ENCODE peak calls at places on chromosome 11, in seven cellular contexts. R is A549, C is tibial nerve, N is GM12878, U is stomach, F is transverse colon, H is suprapubic skin. L is an unnamed sample.

GRCh38 chr11:64644348-64645242 is 53.6 kb downstream of the SLC22A12 start:
- DNase-seq in R (peak), H (no peak), F (no peak), C (no peak), U (no peak), N (no peak), L (no peak)

GRCh38 chr11:86606849-86607481 is 65.5 kb downstream of the ME3 start:
- DNase-seq in H (no peak), N (no peak), R (no peak), U (no peak), F (no peak), C (no peak), L (no peak)

GRCh38 chr11:118639899-118640298 is 32.5 kb downstream of the PHLDB1 start:
- DNase-seq in F (no peak), H (no peak), R (no peak), N (no peak), C (no peak), U (no peak), L (no peak)

GRCh38 chr11:73225001-73225686 is 7.1 kb downstream of the P2RY2 start:
- DNase-seq in U (no peak), R (no peak), C (no peak), H (no peak), F (no peak), N (no peak), L (peak)

GRCh38 chr11:67347964-67348749 is 5.2 kb downstream of the POLD4 start:
- DNase-seq in C (no peak), R (no peak), U (no peak), H (peak), F (no peak), N (no peak), L (no peak)

GRCh38 chr11:41403462-41403861 is 56.0 kb downstream of the LRRC4C start:
- DNase-seq in R (no peak), C (no peak), H (no peak), N (no peak), F (no peak), U (no peak), L (no peak)

GRCh38 chr11:47161134-47161854 is 15.4 kb downstream of the ARFGAP2 start:
- DNase-seq in F (peak), N (no peak), R (peak), H (no peak), U (peak), C (peak), L (peak)

GRCh38 chr11:6604081-6604626 is 580 bp downstream of the ILK start:
- DNase-seq in H (no peak), R (peak), F (peak), U (peak), N (no peak), C (peak), L (peak)

GRCh38 chr11:70549796-70550195 is 151.5 kb downstream of the CTTN start:
- DNase-seq in C (no peak), N (no peak), U (no peak), H (no peak), R (no peak), F (no peak), L (no peak)

GRCh38 chr11:83319346-83319745 is 33.2 kb upstream of the CCDC90B start:
- DNase-seq in N (no peak), R (no peak), U (no peak), H (no peak), C (no peak), F (no peak), L (no peak)

GRCh38 chr11:112157274-112157766 is 6.6 kb downstream of the IL18 start:
- DNase-seq in C (peak), R (peak), F (no peak), N (no peak), H (no peak), U (no peak), L (no peak)

GRCh38 chr11:96426356-96427103 is 36.7 kb downstream of the JRKL start:
- DNase-seq in R (peak), U (no peak), C (no peak), H (no peak), N (no peak), F (no peak), L (no peak)

GRCh38 chr11:124837491-124837856 is 27.8 kb upstream of the ROBO3 start:
- DNase-seq in N (peak), R (peak), H (no peak), F (no peak), U (no peak), C (peak), L (no peak)

GRCh38 chr11:74754507-74755255 is 6.0 kb downstream of the RNF169 start:
- DNase-seq in U (no peak), N (peak), F (no peak), R (peak), C (no peak), H (no peak), L (no peak)

GRCh38 chr11:2121227-2122130 is 17.7 kb downstream of the IGF2 start:
- DNase-seq in U (no peak), R (no peak), C (no peak), N (no peak), F (no peak), H (no peak), L (no peak)

GRCh38 chr11:17765381-17766359 is 31.1 kb downstream of the KCNC1 start:
- DNase-seq in H (no peak), N (no peak), C (no peak), U (no peak), R (no peak), F (no peak), L (no peak)

GRCh38 chr11:46762248-46762647 is 43.2 kb downstream of the F2 start:
- DNase-seq in F (no peak), C (no peak), H (no peak), R (no peak), U (no peak), N (no peak), L (no peak)

GRCh38 chr11:6695377-6695776 is 12.2 kb upstream of the MRPL17 start:
- DNase-seq in H (no peak), R (no peak), F (no peak), U (no peak), C (no peak), N (no peak), L (no peak)

GRCh38 chr11:118924591-118925585 is 838 bp downstream of the BCL9L start:
- DNase-seq in C (no peak), R (no peak), H (no peak), F (peak), N (no peak), U (peak), L (peak)

GRCh38 chr11:561148-562003 is 606 bp downstream of the RASSF7 start:
- DNase-seq in R (peak), U (peak), F (peak), N (no peak), C (no peak), H (no peak), L (no peak)

GRCh38 chr11:85844439-85845051 is 10.6 kb upstream of the CCDC83 start:
- DNase-seq in R (peak), U (no peak), N (no peak), F (no peak), H (no peak), C (no peak), L (no peak)

GRCh38 chr11:36296925-36297604 is 977 bp downstream of the PRR5L start:
- DNase-seq in F (peak), U (no peak), R (no peak), N (no peak), C (peak), H (no peak), L (no peak)

GRCh38 chr11:68669301-68670090 is 14.8 kb upstream of the GAL start:
- DNase-seq in R (no peak), N (no peak), F (no peak), C (no peak), H (no peak), U (no peak), L (no peak)

GRCh38 chr11:69013009-69013951 is at the start of gene MRGPRF:
- DNase-seq in H (peak), C (peak), F (peak), R (peak), N (no peak), U (peak), L (peak)

GRCh38 chr11:60363542-60364525 is 14.5 kb upstream of the MS4A7 start:
- DNase-seq in C (peak), F (peak), U (peak), H (no peak), R (peak), N (peak), L (peak)

GRCh38 chr11:15208570-15209222 is 94.0 kb downstream of the INSC start:
- DNase-seq in C (peak), N (no peak), U (peak), H (no peak), F (peak), R (peak), L (peak)

GRCh38 chr11:130872102-130872501 is 44.2 kb downstream of the SNX19 start:
- DNase-seq in R (no peak), N (no peak), H (no peak), C (no peak), F (no peak), U (no peak), L (no peak)

GRCh38 chr11:8022876-8023275 is 35.7 kb downstream of the EIF3F start:
- DNase-seq in C (no peak), R (no peak), U (no peak), H (peak), N (no peak), F (no peak), L (no peak)

GRCh38 chr11:64859542-64860414 is 15.3 kb upstream of the CDC42BPG start:
- DNase-seq in R (no peak), N (peak), F (peak), C (no peak), U (no peak), H (peak), L (no peak)

GRCh38 chr11:78385205-78385604 is 32.4 kb downstream of the GAB2 start:
- DNase-seq in N (no peak), R (no peak), F (no peak), U (no peak), C (no peak), H (no peak), L (no peak)

GRCh38 chr11:129077191-129077590 is 114.9 kb downstream of the ARHGAP32 start:
- DNase-seq in F (no peak), C (no peak), R (no peak), H (no peak), N (no peak), U (no peak), L (no peak)

GRCh38 chr11:119780264-119780953 is 51.4 kb upstream of the NECTIN1 start:
- DNase-seq in H (no peak), N (no peak), F (no peak), R (no peak), U (no peak), C (no peak), L (no peak)

GRCh38 chr11:77407613-77408012 is 66.3 kb downstream of the PAK1 start:
- DNase-seq in H (no peak), N (no peak), F (peak), C (no peak), U (peak), R (peak), L (no peak)

GRCh38 chr11:46669606-46670243 is 30.7 kb downstream of the ARHGAP1 start:
- DNase-seq in R (peak), N (no peak), U (peak), F (no peak), H (peak), C (no peak), L (no peak)

GRCh38 chr11:116930177-116930576 is 92.8 kb upstream of the APOA1 start:
- DNase-seq in N (no peak), R (no peak), F (peak), U (no peak), C (no peak), H (no peak), L (no peak)

GRCh38 chr11:296206-296975 is 2.9 kb downstream of the IFITM5 start:
- DNase-seq in U (no peak), C (no peak), R (no peak), N (no peak), F (no peak), H (no peak), L (peak)

GRCh38 chr11:18203723-18204122 is 31.1 kb downstream of the MRGPRX4 start:
- DNase-seq in N (no peak), C (no peak), R (peak), U (no peak), F (no peak), H (no peak), L (no peak)

GRCh38 chr11:92340839-92341238 is 116.2 kb downstream of the FAT3 start:
- DNase-seq in C (no peak), F (peak), R (no peak), H (no peak), U (no peak), N (no peak), L (no peak)

GRCh38 chr11:94960488-94960887 is 12.9 kb downstream of the CWC15 start:
- DNase-seq in C (no peak), H (no peak), U (no peak), F (no peak), N (no peak), R (no peak), L (no peak)

GRCh38 chr11:94968334-94968958 is 4.9 kb downstream of the CWC15 start:
- DNase-seq in U (no peak), F (no peak), N (no peak), R (no peak), H (no peak), C (no peak), L (no peak)

GRCh38 chr11:94959179-94959578 is 14.2 kb downstream of the CWC15 start:
- DNase-seq in R (no peak), U (no peak), H (no peak), C (no peak), N (no peak), F (no peak), L (no peak)

GRCh38 chr11:94961255-94961654 is 12.1 kb downstream of the CWC15 start:
- DNase-seq in U (no peak), R (no peak), C (no peak), N (no peak), F (no peak), H (no peak), L (no peak)

GRCh38 chr11:94964934-94965333 is 8.4 kb downstream of the CWC15 start:
- DNase-seq in N (no peak), C (no peak), U (no peak), H (no peak), F (no peak), R (no peak), L (no peak)
- TF ChIP-seq EP300 in N (no peak), C (no peak), U (no peak), H (no peak), F (no peak), R (no peak), L (no peak)

DNA sequence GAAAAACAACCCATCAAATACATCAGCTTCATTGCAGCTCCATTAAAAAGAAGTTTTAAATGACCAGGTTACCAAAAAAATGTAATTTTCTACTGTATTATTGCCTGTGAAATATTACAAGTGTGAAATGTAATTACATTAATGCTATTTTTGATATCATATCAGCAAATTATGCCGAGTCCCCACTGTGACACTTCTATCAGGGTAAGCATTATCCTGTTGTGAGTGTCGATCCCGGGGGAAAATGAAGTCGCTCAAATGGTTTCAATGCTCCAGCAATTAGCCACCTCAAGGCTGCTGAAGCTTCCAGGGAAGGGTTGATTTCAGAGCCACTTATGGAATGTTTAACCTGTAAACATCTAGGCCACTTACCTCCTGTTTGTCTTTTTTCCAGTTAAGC is 70.4 kb downstream of the RCN1 start:
- DNase-seq in U (no peak), F (no peak), C (no peak), H (no peak), R (no peak), N (no peak), L (no peak)
- TF ChIP-seq EP300 in U (no peak), F (no peak), C (no peak), H (no peak), R (no peak), N (no peak), L (no peak)

DNA sequence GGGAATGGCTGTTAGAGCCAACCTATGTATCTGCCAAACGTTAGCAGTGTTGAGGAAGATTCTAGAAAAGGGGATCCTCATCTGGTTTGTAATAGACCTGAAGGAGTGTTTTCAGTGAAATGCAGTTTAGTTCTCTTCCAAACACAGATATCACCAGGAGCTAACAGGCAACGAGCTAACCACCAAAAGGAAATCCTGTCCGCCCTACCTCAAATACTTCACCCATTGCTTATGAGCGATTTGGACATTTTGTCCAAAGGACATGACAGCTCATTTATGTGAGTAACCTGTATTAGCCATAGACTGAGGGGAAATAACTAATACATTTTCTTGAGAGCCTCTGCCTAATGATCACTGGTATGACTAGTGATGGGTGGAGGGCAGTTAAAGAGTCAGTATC is 676 bp upstream of the C11orf91 start:
- DNase-seq in H (no peak), R (no peak), N (no peak), C (no peak), F (no peak), U (no peak), L (no peak)
- TF ChIP-seq EP300 in H (no peak), R (no peak), N (no peak), C (no peak), F (peak), U (no peak), L (no peak)

GRCh38 chr11:66277475-66278391 is at the start of gene CNIH2:
- DNase-seq in H (no peak), R (peak), C (no peak), F (peak), U (peak), N (no peak), L (peak)
- TF ChIP-seq EP300 in H (no peak), R (no peak), C (no peak), F (no peak), U (no peak), N (no peak), L (no peak)